ENCODE peak calls at places on chromosomes 13 and 19, in four cellular contexts. U is cardiac muscle cell, O is H9, A is PC-9. E is an unnamed sample.

GRCh38 chr13:46639033-46639981 is 86.3 kb downstream of the LRCH1 start:
- DNase-seq in U (no peak), A (no peak), O (no peak), E (no peak)

GRCh38 chr19:406999-407491 is 1.9 kb downstream of the C2CD4C start:
- DNase-seq in A (no peak), U (no peak), O (peak; percentile 44), E (no peak)

GRCh38 chr19:45640849-45641273 is 1.7 kb upstream of the EML2 start:
- DNase-seq in A (no peak), O (peak; percentile 86), U (no peak), E (no peak)

GRCh38 chr19:50516859-50517703 is 3.4 kb upstream of the ASPDH start:
- DNase-seq in A (no peak), O (no peak), U (no peak), E (no peak)

GRCh38 chr13:114017966-114018365 is 44.1 kb upstream of the C13orf46 start:
- DNase-seq in A (no peak), U (no peak), O (no peak), E (no peak)

GRCh38 chr13:74103970-74104555 is 30.1 kb downstream of the KLF12 start:
- DNase-seq in O (no peak), A (no peak), U (no peak), E (no peak)

GRCh38 chr13:34294483-34295129 is 476.7 kb downstream of the RFC3 start:
- DNase-seq in U (peak; percentile 37), O (no peak), A (no peak), E (no peak)

GRCh38 chr13:97640236-97640635 is 206.3 kb downstream of the RAP2A start:
- DNase-seq in A (no peak), O (no peak), U (no peak), E (no peak)

GRCh38 chr19:5292843-5293606 is 47.6 kb downstream of the PTPRS start:
- DNase-seq in O (peak; percentile 86), U (peak; percentile 74), A (no peak), E (peak; percentile 67)

GRCh38 chr13:30805603-30806011 is 70.3 kb downstream of the ALOX5AP start:
- DNase-seq in U (peak; percentile 84), O (no peak), A (no peak), E (no peak)

GRCh38 chr13:102286326-102286725 is 115.5 kb downstream of the FGF14 start:
- DNase-seq in O (no peak), A (peak; percentile 68), U (peak; percentile 68), E (no peak)

GRCh38 chr19:54905908-54906511 is at the start of gene NCR1:
- DNase-seq in A (no peak), O (peak; percentile 45), U (no peak), E (no peak)

GRCh38 chr13:42985312-42986175 is 6.5 kb downstream of the EPSTI1 start:
- DNase-seq in U (peak; percentile 42), O (peak; percentile 32), A (no peak), E (no peak)

GRCh38 chr19:57708641-57709354 is at the start of gene ZNF154:
- DNase-seq in O (peak; percentile 91), A (no peak), U (peak; percentile 86), E (peak; percentile 45)

GRCh38 chr13:24112791-24113190 is 47.7 kb upstream of the SPATA13 start:
- DNase-seq in A (no peak), O (no peak), U (peak; percentile 50), E (no peak)

GRCh38 chr13:53191091-53191490 is 162.5 kb downstream of the OLFM4 start:
- DNase-seq in O (peak; percentile 59), U (peak; percentile 47), A (no peak), E (no peak)

GRCh38 chr13:93786846-93787245 is 560.2 kb downstream of the GPC6 start:
- DNase-seq in A (no peak), O (no peak), U (peak; percentile 25), E (no peak)

GRCh38 chr19:33459691-33460090 is 61.9 kb downstream of the PEPD start:
- DNase-seq in U (no peak), O (peak; percentile 9), A (no peak), E (no peak)

DNA sequence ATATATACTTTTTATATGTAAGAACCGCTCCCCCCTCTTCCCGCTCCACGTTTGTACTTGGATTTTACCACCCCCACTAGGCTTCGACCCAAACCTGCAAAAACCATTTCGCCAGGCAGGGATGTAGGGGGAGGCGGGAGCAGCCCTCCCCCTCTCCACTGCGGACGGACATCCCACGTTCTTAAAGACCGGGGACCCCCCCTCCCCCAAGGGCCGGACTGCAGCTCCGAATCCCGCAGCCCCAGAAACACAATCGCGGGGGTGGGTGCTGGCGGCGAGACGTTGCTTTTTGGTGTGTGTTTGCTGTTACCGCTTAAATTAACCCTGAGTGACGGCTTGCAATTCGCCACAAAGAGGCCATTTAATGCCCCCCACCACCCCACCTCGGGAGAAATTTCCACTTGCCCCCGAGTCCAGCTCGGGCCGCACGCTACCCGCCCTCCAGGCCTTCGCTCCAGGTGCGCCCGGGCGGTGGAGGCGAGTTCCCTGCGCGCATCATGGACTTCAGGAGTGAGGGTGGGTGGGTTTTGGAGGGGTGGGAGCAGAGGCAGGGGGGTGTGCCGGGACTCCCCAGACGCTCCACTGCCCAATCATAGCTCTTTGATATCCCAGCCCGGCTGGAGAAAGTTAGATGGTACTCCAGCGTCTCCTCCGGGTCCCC is 15.8 kb downstream of the NFIX start:
- DNase-seq in O (no peak), U (no peak), A (no peak), E (no peak)
- H3K4me1 ChIP-seq in O (peaks cover under 1% of the 10 kb centered on the region), U (no peaks in the 10 kb centered on the region), A (peaks cover 13% of the 10 kb centered on the region), E (peaks cover 55% of the 10 kb centered on the region)

DNA sequence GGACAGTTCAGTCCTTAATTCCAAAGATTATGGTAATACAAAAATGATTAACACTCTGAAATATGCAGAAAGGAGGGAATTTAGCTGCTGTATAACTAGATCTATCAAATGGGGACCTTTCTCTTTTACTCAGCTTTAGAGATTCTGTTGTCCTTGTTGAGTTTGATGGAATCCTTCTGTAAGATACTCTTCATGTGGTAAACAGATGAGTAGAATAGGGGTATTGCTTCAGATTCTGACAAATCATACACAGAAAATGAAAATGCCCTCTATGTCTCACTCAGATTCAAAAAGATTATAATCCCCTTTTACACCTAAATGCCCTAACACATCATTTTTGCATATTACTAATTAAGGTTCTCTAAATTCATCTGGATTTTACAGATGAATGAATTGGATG is 50.7 kb downstream of the ARHGAP35 start:
- DNase-seq in U (no peak), A (no peak), O (no peak), E (no peak)
- H3K4me1 ChIP-seq in U (peaks cover 33% of the 10 kb centered on the region), A (peaks cover 47% of the 10 kb centered on the region), O (peaks cover 5% of the 10 kb centered on the region), E (peaks cover 60% of the 10 kb centered on the region)

DNA sequence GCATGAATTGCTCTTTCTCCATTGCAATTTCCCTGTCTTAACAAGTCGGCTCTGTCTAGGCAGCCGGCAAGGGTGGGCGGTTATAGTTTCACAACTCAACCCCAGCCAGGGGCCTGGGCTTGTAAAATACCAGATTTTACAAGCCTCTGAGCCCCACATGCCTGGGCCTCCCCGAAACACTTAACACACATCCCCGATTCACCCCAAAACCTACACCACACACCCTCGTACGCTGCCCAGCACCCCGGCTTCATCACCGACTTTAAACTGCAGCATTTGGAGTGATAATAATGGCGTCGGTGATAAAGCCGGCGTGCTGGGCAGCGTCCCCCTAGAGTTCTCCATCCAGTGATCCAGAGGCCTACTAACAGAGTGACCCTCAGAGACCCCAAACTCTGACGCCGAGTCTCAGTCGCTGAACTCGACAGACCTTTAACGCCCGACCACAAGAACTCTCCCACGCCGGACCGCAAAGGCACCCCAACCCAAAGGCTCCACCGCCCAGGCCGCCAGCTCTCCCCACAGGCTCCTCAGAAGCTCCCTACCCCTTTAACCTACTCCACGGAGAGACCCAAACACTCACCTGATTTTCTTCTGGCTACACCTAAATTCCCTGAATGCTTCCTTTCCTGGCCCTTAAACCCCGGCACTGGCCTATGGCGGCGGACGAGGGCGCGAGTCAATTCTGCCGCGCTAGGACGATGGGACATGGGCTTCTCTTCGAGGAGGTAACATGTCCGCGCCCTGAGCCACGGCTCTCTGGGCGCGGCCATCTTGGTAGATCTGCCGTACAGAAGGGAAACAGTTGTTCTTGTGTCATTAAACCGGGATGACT is at the start of gene ZNF649:
- DNase-seq in O (peak; percentile 87), U (peak; percentile 88), A (peak; percentile 82), E (peak; percentile 86)
- H3K4me1 ChIP-seq in O (peaks cover 10% of the 10 kb centered on the region), U (peaks cover 3% of the 10 kb centered on the region), A (peaks cover 7% of the 10 kb centered on the region), E (peaks cover 13% of the 10 kb centered on the region)

GRCh38 chr19:31707206-31707605 is 358.0 kb upstream of the TSHZ3 start:
- DNase-seq in O (no peak), U (no peak), A (no peak), E (no peak)

GRCh38 chr19:31706131-31706530 is 356.9 kb upstream of the TSHZ3 start:
- DNase-seq in O (no peak), U (no peak), A (no peak), E (no peak)

GRCh38 chr19:31701146-31701545 is 351.9 kb upstream of the TSHZ3 start:
- DNase-seq in U (no peak), A (no peak), O (no peak), E (no peak)

GRCh38 chr19:31705656-31706055 is 356.4 kb upstream of the TSHZ3 start:
- DNase-seq in A (no peak), O (no peak), U (no peak), E (no peak)
- H3K4me1 ChIP-seq in A (no peaks in the 10 kb centered on the region), O (no peaks in the 10 kb centered on the region), U (no peaks in the 10 kb centered on the region), E (no peaks in the 10 kb centered on the region)

GRCh38 chr13:108218044-108218974 is at the start of gene ABHD13:
- DNase-seq in O (peak; percentile 93), A (peak; percentile 85), U (peak; percentile 95), E (peak; percentile 96)

GRCh38 chr13:108213946-108214345 is 1.4 kb downstream of the LIG4 start:
- DNase-seq in A (no peak), O (no peak), U (no peak), E (no peak)

GRCh38 chr13:108215428-108215827 is at the start of gene LIG4:
- DNase-seq in U (peak; percentile 96), O (peak; percentile 97), A (peak; percentile 84), E (peak; percentile 97)

GRCh38 chr13:108214511-108215383 is 589 bp downstream of the LIG4 start:
- DNase-seq in U (no peak), A (no peak), O (peak; percentile 50), E (peak; percentile 30)

DNA sequence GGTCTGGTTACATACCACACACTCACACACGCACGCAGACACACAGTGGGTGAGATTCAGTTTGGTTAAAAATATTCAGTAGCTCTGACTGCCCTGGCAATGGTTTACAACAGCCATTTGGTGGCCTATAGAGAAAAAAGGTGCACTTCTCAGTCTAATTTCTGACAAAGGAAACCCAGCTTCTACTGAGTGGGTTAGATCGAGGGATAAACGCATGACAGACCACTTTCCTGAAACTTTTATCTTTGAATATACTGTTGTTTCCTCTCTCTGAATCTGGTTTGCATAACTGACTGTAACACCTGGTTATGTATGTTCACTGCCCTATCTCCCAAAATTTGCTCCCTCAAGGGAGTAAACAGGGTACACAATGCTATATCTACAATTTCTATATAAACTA is 2.4 kb downstream of the LIG4 start:
- DNase-seq in A (no peak), O (no peak), U (no peak), E (no peak)
- H3K4me1 ChIP-seq in A (peaks cover 16% of the 10 kb centered on the region), O (no peaks in the 10 kb centered on the region), U (peaks cover 12% of the 10 kb centered on the region), E (peaks cover 30% of the 10 kb centered on the region)

DNA sequence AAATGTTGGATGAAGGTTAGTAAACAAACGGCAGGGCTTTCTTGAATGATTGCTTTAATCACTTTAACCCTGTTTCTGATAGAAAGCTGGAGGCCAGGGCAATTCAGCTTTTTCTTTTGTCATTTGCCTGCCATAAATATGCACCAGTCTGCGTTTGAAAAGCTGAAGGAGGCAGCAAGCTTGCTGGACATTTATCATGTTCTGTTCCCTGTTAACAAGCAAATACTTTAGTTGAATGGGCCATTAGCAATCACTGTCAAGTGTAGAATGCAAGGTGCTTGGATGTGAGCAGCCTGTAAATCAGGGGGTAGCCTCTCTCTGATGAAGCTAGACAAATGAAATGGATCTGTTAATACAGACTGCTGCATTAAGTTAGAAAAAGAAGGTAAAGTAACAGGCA is 7.7 kb downstream of the EFNB2 start:
- DNase-seq in O (no peak), A (no peak), U (no peak), E (no peak)
- H3K4me1 ChIP-seq in O (peaks cover 34% of the 10 kb centered on the region), A (peaks cover 78% of the 10 kb centered on the region), U (peaks cover 25% of the 10 kb centered on the region), E (no peaks in the 10 kb centered on the region)

E was measured in heart left ventricle.